ENCODE peak calls at places on chromosomes 1 and 21, in seven cellular contexts. X is IMR-90, U is mesendoderm, A is mesenchymal stem cell, K is trophoblast cell, Y is H1, O is H9. R is an unnamed sample.

GRCh38 chr1:85581138-85581801 is 709 bp downstream of the CCN1 start:
- DNase-seq in X (peak), U (peak), A (peak), K (peak), Y (no peak), O (peak), R (peak)

GRCh38 chr1:17581389-17582123 is 42.1 kb downstream of the ARHGEF10L start:
- DNase-seq in X (no peak), U (no peak), A (no peak), K (no peak), Y (no peak), O (no peak), R (no peak)

GRCh38 chr1:175192630-175193338 is at the start of gene KIAA0040:
- DNase-seq in X (no peak), U (peak), A (peak), K (peak), Y (no peak), O (peak), R (peak)

GRCh38 chr1:213931804-213932203 is 56.0 kb upstream of the PROX1 start:
- DNase-seq in X (no peak), U (peak), A (no peak), K (no peak), Y (peak), O (peak), R (no peak)

GRCh38 chr1:85465791-85466134 is 804 bp upstream of the DDAH1 start:
- DNase-seq in X (peak), U (no peak), A (peak), K (no peak), Y (no peak), O (no peak), R (no peak)

GRCh38 chr1:165857046-165857801 is 29.8 kb downstream of the UCK2 start:
- DNase-seq in X (peak), U (no peak), A (no peak), K (peak), Y (no peak), O (no peak), R (no peak)

GRCh38 chr21:34845521-34846213 is 176.9 kb downstream of the CLIC6 start:
- DNase-seq in X (peak), U (no peak), A (peak), K (no peak), Y (no peak), O (no peak), R (no peak)

GRCh38 chr1:3326516-3327388 is 127.7 kb upstream of the ARHGEF16 start:
- DNase-seq in X (no peak), U (no peak), A (no peak), K (no peak), Y (no peak), O (no peak), R (no peak)

GRCh38 chr1:17090844-17091243 is 28.4 kb downstream of the PADI2 start:
- DNase-seq in X (no peak), U (peak), A (no peak), K (peak), Y (no peak), O (no peak), R (no peak)

GRCh38 chr1:51444096-51444495 is 75.0 kb downstream of the EPS15 start:
- DNase-seq in X (peak), U (no peak), A (no peak), K (no peak), Y (no peak), O (no peak), R (no peak)

GRCh38 chr1:64335634-64336033 is 132.2 kb downstream of the UBE2U start:
- DNase-seq in X (no peak), U (no peak), A (no peak), K (no peak), Y (no peak), O (no peak), R (no peak)

GRCh38 chr1:1116701-1117468 is 996 bp upstream of the C1orf159 start:
- DNase-seq in X (no peak), U (no peak), A (peak), K (peak), Y (no peak), O (no peak), R (peak)

GRCh38 chr1:171841050-171841910 is at the start of gene DNM3:
- DNase-seq in X (peak), U (peak), A (peak), K (peak), Y (peak), O (peak), R (peak)

GRCh38 chr1:199279872-199280649 is 641.2 kb downstream of the PTPRC start:
- DNase-seq in X (peak), U (no peak), A (no peak), K (no peak), Y (no peak), O (no peak), R (no peak)

GRCh38 chr1:119160435-119160834 is 20.0 kb upstream of the WARS2 start:
- DNase-seq in X (peak), U (no peak), A (no peak), K (no peak), Y (no peak), O (no peak), R (no peak)

GRCh38 chr1:119139393-119139792 is 1.1 kb downstream of the WARS2 start:
- DNase-seq in X (no peak), U (peak), A (no peak), K (no peak), Y (no peak), O (no peak), R (no peak)

GRCh38 chr21:28132713-28133112 is 860.0 kb downstream of the LTN1 start:
- DNase-seq in X (peak), U (no peak), A (no peak), K (no peak), Y (no peak), O (no peak), R (no peak)

GRCh38 chr1:177306981-177307380 is 136.2 kb downstream of the BRINP2 start:
- DNase-seq in X (no peak), U (no peak), A (no peak), K (no peak), Y (no peak), O (no peak), R (no peak)

GRCh38 chr1:241286486-241286885 is 70.5 kb downstream of the RGS7 start:
- DNase-seq in X (no peak), U (no peak), A (no peak), K (no peak), Y (no peak), O (no peak), R (no peak)

GRCh38 chr1:28322209-28322608 is 6.6 kb upstream of the MED18 start:
- DNase-seq in X (no peak), U (no peak), A (no peak), K (no peak), Y (no peak), O (no peak), R (no peak)

GRCh38 chr1:115225993-115226700 is 111.9 kb downstream of the NGF start:
- DNase-seq in X (no peak), U (no peak), A (no peak), K (no peak), Y (no peak), O (no peak), R (no peak)

GRCh38 chr1:169146536-169147214 is 40.2 kb downstream of the ATP1B1 start:
- DNase-seq in X (no peak), U (peak), A (no peak), K (no peak), Y (no peak), O (no peak), R (peak)

GRCh38 chr1:220326578-220326977 is 54.3 kb upstream of the RAB3GAP2 start:
- DNase-seq in X (peak), U (no peak), A (peak), K (peak), Y (no peak), O (peak), R (no peak)

GRCh38 chr1:7293702-7294630 is 477.1 kb upstream of the VAMP3 start:
- DNase-seq in X (no peak), U (no peak), A (no peak), K (no peak), Y (no peak), O (peak), R (no peak)

GRCh38 chr1:230858918-230859819 is 9.2 kb downstream of the C1orf198 start:
- DNase-seq in X (peak), U (peak), A (peak), K (no peak), Y (no peak), O (no peak), R (no peak)

GRCh38 chr1:12756756-12757433 is 10.9 kb downstream of the CFAP107 start:
- DNase-seq in X (no peak), U (no peak), A (no peak), K (no peak), Y (no peak), O (no peak), R (no peak)

GRCh38 chr1:83920320-83920719 is 78.6 kb downstream of the TTLL7 start:
- DNase-seq in X (no peak), U (peak), A (no peak), K (no peak), Y (no peak), O (no peak), R (no peak)

GRCh38 chr1:31798433-31799195 is 17.2 kb downstream of the SPOCD1 start:
- DNase-seq in X (peak), U (no peak), A (peak), K (no peak), Y (no peak), O (no peak), R (no peak)

GRCh38 chr21:42478504-42478903 is 17.5 kb downstream of the RSPH1 start:
- DNase-seq in X (no peak), U (no peak), A (no peak), K (no peak), Y (no peak), O (no peak), R (no peak)

GRCh38 chr1:235105051-235106043 is 23.3 kb downstream of the TOMM20 start:
- DNase-seq in X (peak), U (no peak), A (peak), K (no peak), Y (no peak), O (no peak), R (no peak)

GRCh38 chr1:14988636-14989035 is 164.9 kb upstream of the TMEM51 start:
- DNase-seq in X (no peak), U (no peak), A (no peak), K (no peak), Y (no peak), O (no peak), R (no peak)

GRCh38 chr21:39452207-39452964 is 616 bp downstream of the SH3BGR start:
- DNase-seq in X (peak), U (no peak), A (peak), K (no peak), Y (no peak), O (no peak), R (no peak)

GRCh38 chr1:16903054-16903453 is 7.3 kb downstream of the RNU1-2 start:
- DNase-seq in X (peak), U (peak), A (peak), K (no peak), Y (no peak), O (peak), R (no peak)

GRCh38 chr1:180282401-180282800 is 52.3 kb downstream of the LHX4 start:
- DNase-seq in X (no peak), U (no peak), A (no peak), K (no peak), Y (no peak), O (no peak), R (no peak)

GRCh38 chr1:220954321-220954720 is 75.1 kb downstream of the HLX start:
- DNase-seq in X (no peak), U (no peak), A (no peak), K (no peak), Y (no peak), O (no peak), R (no peak)

GRCh38 chr1:183030053-183030452 is 6.8 kb downstream of the LAMC1 start:
- DNase-seq in X (no peak), U (no peak), A (peak), K (peak), Y (no peak), O (no peak), R (no peak)

GRCh38 chr1:109214695-109215623 is 1.2 kb downstream of the SARS1 start:
- DNase-seq in X (peak), U (peak), A (peak), K (no peak), Y (no peak), O (no peak), R (no peak)

GRCh38 chr1:163538682-163539081 is 216.9 kb downstream of the NUF2 start:
- DNase-seq in X (no peak), U (no peak), A (no peak), K (no peak), Y (no peak), O (no peak), R (no peak)

GRCh38 chr1:163535401-163535800 is 213.6 kb downstream of the NUF2 start:
- DNase-seq in X (no peak), U (no peak), A (no peak), K (no peak), Y (no peak), O (no peak), R (no peak)

GRCh38 chr1:163537809-163538208 is 216.1 kb downstream of the NUF2 start:
- DNase-seq in X (no peak), U (peak), A (no peak), K (no peak), Y (no peak), O (no peak), R (no peak)

GRCh38 chr1:163531345-163531744 is 209.6 kb downstream of the NUF2 start:
- DNase-seq in X (no peak), U (no peak), A (no peak), K (no peak), Y (no peak), O (no peak), R (no peak)

GRCh38 chr1:163535807-163536206 is 214.1 kb downstream of the NUF2 start:
- DNase-seq in X (peak), U (peak), A (peak), K (no peak), Y (no peak), O (no peak), R (no peak)
- H2AK5ac ChIP-seq in X (no peak), U (no peak), A (no peak), K (no peak), Y (no peak), O (no peak), R (no peak)

GRCh38 chr1:34916104-34916503 is 13.3 kb downstream of the DLGAP3 start:
- DNase-seq in X (no peak), U (no peak), A (no peak), K (no peak), Y (no peak), O (no peak), R (no peak)
- H2AK5ac ChIP-seq in X (no peak), U (no peak), A (no peak), K (no peak), Y (no peak), O (no peak), R (peak)

GRCh38 chr1:38020361-38020760 is 7.8 kb downstream of the UTP11 start:
- DNase-seq in X (peak), U (no peak), A (no peak), K (no peak), Y (no peak), O (no peak), R (no peak)
- H2AK5ac ChIP-seq in X (no peak), U (no peak), A (no peak), K (no peak), Y (no peak), O (no peak), R (no peak)

GRCh38 chr1:48530727-48531351 is 58.8 kb upstream of the SPATA6 start:
- DNase-seq in X (peak), U (peak), A (peak), K (peak), Y (peak), O (peak), R (peak)

GRCh38 chr1:48526045-48526714 is 54.2 kb upstream of the SPATA6 start:
- DNase-seq in X (peak), U (peak), A (peak), K (no peak), Y (no peak), O (no peak), R (no peak)

GRCh38 chr1:48523541-48523940 is 51.5 kb upstream of the SPATA6 start:
- DNase-seq in X (no peak), U (no peak), A (no peak), K (no peak), Y (no peak), O (no peak), R (no peak)

GRCh38 chr1:48524892-48525467 is 53.0 kb upstream of the SPATA6 start:
- DNase-seq in X (peak), U (no peak), A (no peak), K (no peak), Y (no peak), O (no peak), R (no peak)
- H2AK5ac ChIP-seq in X (no peak), U (no peak), A (no peak), K (no peak), Y (no peak), O (no peak), R (no peak)

DNA sequence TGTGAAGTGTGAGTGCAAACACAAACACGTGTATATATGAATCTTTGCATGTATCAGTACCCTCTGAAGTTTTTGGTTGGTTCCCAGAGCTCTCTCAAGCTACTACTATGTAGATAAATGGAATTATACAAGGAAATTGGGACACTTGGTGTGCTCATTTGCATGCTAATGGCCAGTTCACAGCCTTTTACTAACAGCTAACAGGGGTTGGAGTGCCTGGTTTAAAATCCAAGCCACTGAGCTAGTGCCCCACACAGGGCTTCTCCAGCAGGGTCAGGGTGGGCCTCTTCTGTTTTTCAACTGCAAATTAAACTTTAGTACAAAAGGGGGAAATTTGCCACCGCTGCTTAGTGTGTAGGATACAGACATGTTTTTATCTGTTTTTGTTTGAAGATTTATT is 121.0 kb downstream of the ATP5PO start:
- DNase-seq in X (no peak), U (no peak), A (no peak), K (no peak), Y (no peak), O (peak), R (no peak)
- H2AK5ac ChIP-seq in X (no peak), U (no peak), A (no peak), K (no peak), Y (no peak), O (no peak), R (no peak)

GRCh38 chr1:63005812-63006211 is 221.9 kb downstream of the ATG4C start:
- DNase-seq in X (no peak), U (no peak), A (no peak), K (no peak), Y (no peak), O (no peak), R (no peak)

GRCh38 chr1:63000508-63000907 is 216.6 kb downstream of the ATG4C start:
- DNase-seq in X (no peak), U (peak), A (no peak), K (no peak), Y (no peak), O (peak), R (no peak)

GRCh38 chr1:63004868-63005267 is 220.9 kb downstream of the ATG4C start:
- DNase-seq in X (no peak), U (peak), A (no peak), K (no peak), Y (no peak), O (peak), R (no peak)
- H2AK5ac ChIP-seq in X (no peak), U (no peak), A (no peak), K (no peak), Y (no peak), O (no peak), R (no peak)